ENCODE peak calls at places on chromosomes 13 and 19, in four cellular contexts. One of them, this sample, is unnamed.

GRCh38 chr13:113853518-113854237 is 10.2 kb downstream of the GAS6 start:
- DNase-seq in activated CD4-positive, CD25-positive, alpha-beta regulatory T cell treated with anti-CD3 and anti-CD28 coated beads, Interleukin-2, amount 50 U/mL, for 72 hours: peak; percentile 26
- DNase-seq in suprapubic skin: no peak
- DNase-seq in brain pericyte: no peak
- DNase-seq in this sample: no peak

GRCh38 chr13:88908896-88909535 is 1237.8 kb downstream of the SLITRK5 start:
- DNase-seq in activated CD4-positive, CD25-positive, alpha-beta regulatory T cell treated with anti-CD3 and anti-CD28 coated beads, Interleukin-2, amount 50 U/mL, for 72 hours: no peak
- DNase-seq in suprapubic skin: no peak
- DNase-seq in brain pericyte: no peak
- DNase-seq in this sample: no peak

GRCh38 chr13:20706661-20707060 is 3.2 kb downstream of the IL17D start:
- DNase-seq in activated CD4-positive, CD25-positive, alpha-beta regulatory T cell treated with anti-CD3 and anti-CD28 coated beads, Interleukin-2, amount 50 U/mL, for 72 hours: no peak
- DNase-seq in suprapubic skin: no peak
- DNase-seq in brain pericyte: no peak
- DNase-seq in this sample: no peak

GRCh38 chr19:46081928-46082727 is 41.3 kb upstream of the IGFL4 start:
- DNase-seq in activated CD4-positive, CD25-positive, alpha-beta regulatory T cell treated with anti-CD3 and anti-CD28 coated beads, Interleukin-2, amount 50 U/mL, for 72 hours: no peak
- DNase-seq in suprapubic skin: no peak
- DNase-seq in brain pericyte: no peak
- DNase-seq in this sample: peak; percentile 71

GRCh38 chr13:40764587-40765403 is 6.2 kb downstream of the MRPS31 start:
- DNase-seq in activated CD4-positive, CD25-positive, alpha-beta regulatory T cell treated with anti-CD3 and anti-CD28 coated beads, Interleukin-2, amount 50 U/mL, for 72 hours: no peak
- DNase-seq in suprapubic skin: no peak
- DNase-seq in brain pericyte: no peak
- DNase-seq in this sample: peak; percentile 48

GRCh38 chr13:49108204-49108603 is 111.9 kb upstream of the MLNR start:
- DNase-seq in activated CD4-positive, CD25-positive, alpha-beta regulatory T cell treated with anti-CD3 and anti-CD28 coated beads, Interleukin-2, amount 50 U/mL, for 72 hours: no peak
- DNase-seq in suprapubic skin: no peak
- DNase-seq in brain pericyte: no peak
- DNase-seq in this sample: no peak

GRCh38 chr19:31349160-31349881 is at the start of gene TSHZ3:
- DNase-seq in activated CD4-positive, CD25-positive, alpha-beta regulatory T cell treated with anti-CD3 and anti-CD28 coated beads, Interleukin-2, amount 50 U/mL, for 72 hours: no peak
- DNase-seq in suprapubic skin: peak; percentile 87
- DNase-seq in brain pericyte: peak; percentile 43
- DNase-seq in this sample: no peak

GRCh38 chr19:44767295-44768180 is 10.2 kb upstream of the CBLC start:
- DNase-seq in activated CD4-positive, CD25-positive, alpha-beta regulatory T cell treated with anti-CD3 and anti-CD28 coated beads, Interleukin-2, amount 50 U/mL, for 72 hours: no peak
- DNase-seq in suprapubic skin: no peak
- DNase-seq in brain pericyte: no peak
- DNase-seq in this sample: no peak

GRCh38 chr19:1175020-1175419 is 952 bp upstream of the SBNO2 start:
- DNase-seq in activated CD4-positive, CD25-positive, alpha-beta regulatory T cell treated with anti-CD3 and anti-CD28 coated beads, Interleukin-2, amount 50 U/mL, for 72 hours: no peak
- DNase-seq in suprapubic skin: no peak
- DNase-seq in brain pericyte: no peak
- DNase-seq in this sample: no peak

GRCh38 chr19:4182082-4182926 is at the start of the genes ANKRD24 and SIRT6:
- DNase-seq in activated CD4-positive, CD25-positive, alpha-beta regulatory T cell treated with anti-CD3 and anti-CD28 coated beads, Interleukin-2, amount 50 U/mL, for 72 hours: peak; percentile 97
- DNase-seq in suprapubic skin: peak; percentile 96
- DNase-seq in brain pericyte: peak; percentile 83
- DNase-seq in this sample: peak; percentile 99